ENCODE peak calls at places on chromosome X, in seven cellular contexts. K, S, N, L, G, J and D are unnamed samples.

GRCh38 chrX:101999644-102000539 is 68.1 kb upstream of the ZMAT1 start:
- DNase-seq in K (no peak), S (no peak), N (no peak), L (no peak), G (no peak), J (peak; percentile 51), D (no peak)

GRCh38 chrX:102651968-102652744 is 873 bp downstream of the GPRASP1 start:
- DNase-seq in K (peak; percentile 46), S (no peak), N (peak; percentile 52), L (no peak), G (peak; percentile 51), J (peak; percentile 73), D (no peak)

GRCh38 chrX:101025126-101025525 is 26.8 kb downstream of the TRMT2B start:
- DNase-seq in K (no peak), S (no peak), N (no peak), L (no peak), G (no peak), J (no peak), D (no peak)

GRCh38 chrX:21374994-21375794 is 976 bp downstream of the CNKSR2 start:
- DNase-seq in K (no peak), S (no peak), N (peak; percentile 28), L (no peak), G (no peak), J (peak; percentile 70), D (no peak)

GRCh38 chrX:5278908-5279307 is 949.8 kb downstream of the NLGN4X start:
- DNase-seq in K (no peak), S (no peak), N (no peak), L (no peak), G (no peak), J (no peak), D (no peak)

GRCh38 chrX:153554519-153555167 is 37.2 kb downstream of the ATP2B3 start:
- DNase-seq in K (peak; percentile 69), S (peak; percentile 64), N (peak; percentile 85), L (peak; percentile 24), G (peak; percentile 79), J (peak; percentile 87), D (peak; percentile 13)

GRCh38 chrX:136170109-136170800 is 22.9 kb downstream of the FHL1 start:
- DNase-seq in K (no peak), S (peak; percentile 24), N (no peak), L (no peak), G (peak; percentile 64), J (no peak), D (no peak)

GRCh38 chrX:13742397-13743176 is 8.0 kb downstream of the OFD1 start:
- DNase-seq in K (peak; percentile 20), S (no peak), N (no peak), L (no peak), G (no peak), J (no peak), D (no peak)

GRCh38 chrX:136731207-136731782 is 49.4 kb downstream of the ARHGEF6 start:
- DNase-seq in K (no peak), S (no peak), N (no peak), L (no peak), G (no peak), J (no peak), D (no peak)

GRCh38 chrX:2442694-2443093 is 58.1 kb downstream of the DHRSX start:
- DNase-seq in K (no peak), S (no peak), N (no peak), L (no peak), G (no peak), J (no peak), D (no peak)

GRCh38 chrX:2445662-2446623 is 54.8 kb downstream of the DHRSX start:
- DNase-seq in K (no peak), S (no peak), N (no peak), L (peak; percentile 97), G (no peak), J (no peak), D (no peak)

GRCh38 chrX:2439613-2440012 is 61.2 kb downstream of the DHRSX start:
- DNase-seq in K (no peak), S (no peak), N (no peak), L (no peak), G (no peak), J (no peak), D (no peak)

GRCh38 chrX:2446815-2447214 is 54.0 kb downstream of the DHRSX start:
- DNase-seq in K (no peak), S (no peak), N (no peak), L (no peak), G (no peak), J (no peak), D (no peak)

DNA sequence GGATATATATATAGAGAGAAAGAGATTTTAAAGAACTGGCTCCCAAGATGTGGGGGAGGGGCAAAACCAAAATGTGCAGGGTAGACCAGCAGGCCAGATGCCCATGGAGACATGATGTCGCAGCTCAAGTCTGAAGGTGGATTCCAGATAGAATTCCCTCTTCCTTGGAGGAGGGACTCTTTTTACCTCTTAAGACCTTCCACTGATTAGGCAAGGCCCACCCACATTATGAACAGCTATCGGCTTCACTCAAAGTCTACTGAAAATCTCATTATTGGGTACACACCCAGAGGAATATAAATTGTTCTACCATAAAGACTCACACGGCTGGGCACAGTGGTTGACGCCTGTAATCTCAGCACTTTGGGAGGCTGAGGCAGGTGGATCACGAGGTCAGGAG is 59.3 kb downstream of the DHRSX start:
- DNase-seq in K (no peak), S (no peak), N (no peak), L (no peak), G (no peak), J (no peak), D (no peak)
- H3K9me3 ChIP-seq in K (no peaks in the 10 kb centered on the region), S (no peaks in the 10 kb centered on the region), N (no peaks in the 10 kb centered on the region), L (no peaks in the 10 kb centered on the region), G (no peaks in the 10 kb centered on the region), J (no peaks in the 10 kb centered on the region), D (peaks cover 10% of the 10 kb centered on the region)

DNA sequence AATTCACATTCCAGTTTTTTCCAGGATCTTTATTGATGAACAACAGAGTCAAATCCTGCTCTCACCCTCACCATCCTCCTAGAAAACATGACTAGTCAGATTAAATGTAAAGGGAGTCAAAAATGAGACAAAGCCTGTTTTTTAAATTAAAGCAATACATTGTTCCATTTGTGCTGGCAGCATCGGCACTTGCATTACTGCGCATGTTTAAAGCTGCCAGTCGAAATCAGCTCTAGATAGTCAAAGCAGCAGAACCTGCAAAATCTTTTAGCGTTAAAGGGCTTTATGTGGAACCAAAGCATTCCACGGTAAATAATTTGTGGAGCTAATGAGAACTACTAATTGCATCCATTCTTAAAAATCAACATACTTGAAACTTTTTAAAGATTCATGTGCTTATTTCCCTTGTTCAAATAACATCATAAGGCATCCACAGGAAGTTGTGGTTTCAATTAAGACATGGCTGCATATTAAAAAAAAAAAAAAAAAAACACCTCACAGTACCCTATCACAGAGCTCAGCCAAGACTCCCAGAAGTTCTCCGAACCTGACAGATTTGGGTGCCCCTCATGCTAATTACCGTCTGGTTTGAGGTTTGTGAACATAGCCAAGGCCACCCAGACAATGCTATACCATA is 82.2 kb downstream of the SH3KBP1 start:
- DNase-seq in K (no peak), S (no peak), N (no peak), L (no peak), G (no peak), J (no peak), D (no peak)
- H3K4me3 ChIP-seq in K (no peak overlapping the region), S (no peak overlapping the region), N (peak overlapping the region; percentile 4), L (no peak overlapping the region), G (no peak overlapping the region), J (no peak overlapping the region), D (no peak overlapping the region)

GRCh38 chrX:8274166-8274565 is 103.1 kb upstream of the VCX2 start:
- DNase-seq in K (no peak), S (no peak), N (no peak), L (no peak), G (no peak), J (no peak), D (no peak)
- H3K27ac ChIP-seq in K (no peak overlapping the region), S (no peak overlapping the region), N (no peak overlapping the region), L (no peak overlapping the region), G (no peak overlapping the region), J (no peak overlapping the region), D (no peak overlapping the region)

GRCh38 chrX:30799327-30799726 is 89.7 kb downstream of the TAB3 start:
- DNase-seq in K (no peak), S (no peak), N (no peak), L (no peak), G (no peak), J (no peak), D (no peak)
- H3K9me3 ChIP-seq in K (no peaks in the 10 kb centered on the region), S (no peaks in the 10 kb centered on the region), N (no peaks in the 10 kb centered on the region), L (no peaks in the 10 kb centered on the region), G (no peaks in the 10 kb centered on the region), J (peaks cover 50% of the 10 kb centered on the region), D (no peaks in the 10 kb centered on the region)

GRCh38 chrX:66039916-66040315 is at the start of gene VSIG4:
- DNase-seq in K (peak; percentile 40), S (peak; percentile 22), N (no peak), L (no peak), G (peak; percentile 28), J (no peak), D (no peak)
- H3K4me3 ChIP-seq in K (no peak within 1 kb of the TSS), S (peak within 1 kb of the TSS; percentile 30), N (no peak within 1 kb of the TSS), L (no peak within 1 kb of the TSS), G (no peak within 1 kb of the TSS), J (no peak within 1 kb of the TSS), D (no peak within 1 kb of the TSS)

GRCh38 chrX:10190367-10190766 is 33.6 kb downstream of the CLCN4 start:
- DNase-seq in K (peak; percentile 63), S (no peak), N (peak; percentile 59), L (peak; percentile 41), G (no peak), J (no peak), D (peak; percentile 55)
- H3K27ac ChIP-seq in K (no peak overlapping the region), S (no peak overlapping the region), N (no peak overlapping the region), L (no peak overlapping the region), G (no peak overlapping the region), J (no peak overlapping the region), D (no peak overlapping the region)

GRCh38 chrX:68794486-68794885 is 34.3 kb upstream of the EFNB1 start:
- DNase-seq in K (no peak), S (no peak), N (no peak), L (no peak), G (no peak), J (no peak), D (no peak)

GRCh38 chrX:68789966-68790365 is 38.9 kb upstream of the EFNB1 start:
- DNase-seq in K (no peak), S (no peak), N (no peak), L (no peak), G (no peak), J (no peak), D (no peak)

GRCh38 chrX:68792083-68792482 is 36.7 kb upstream of the EFNB1 start:
- DNase-seq in K (no peak), S (no peak), N (no peak), L (no peak), G (no peak), J (no peak), D (no peak)

DNA sequence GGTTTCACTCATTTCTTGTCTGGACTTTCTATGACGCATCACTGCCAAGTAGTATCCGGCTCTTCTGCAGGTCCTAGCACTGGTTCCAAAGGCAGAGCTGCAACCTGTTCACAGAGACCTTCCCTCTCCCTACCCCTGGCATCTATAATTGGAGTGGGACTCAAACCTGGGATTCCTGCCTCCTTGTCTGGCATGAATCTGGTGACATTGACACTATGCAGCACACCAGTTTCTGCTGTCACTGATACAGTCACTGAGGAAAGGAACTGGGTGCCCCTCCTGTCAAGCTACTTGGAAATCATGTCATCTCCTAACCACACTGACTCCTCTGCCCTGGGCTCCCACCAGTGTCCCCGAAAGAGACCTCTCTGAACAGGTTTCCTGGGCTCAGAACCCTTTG is 33.1 kb upstream of the EFNB1 start:
- DNase-seq in K (no peak), S (no peak), N (no peak), L (no peak), G (no peak), J (no peak), D (no peak)
- H3K9me3 ChIP-seq in K (no peaks in the 10 kb centered on the region), S (no peaks in the 10 kb centered on the region), N (no peaks in the 10 kb centered on the region), L (no peaks in the 10 kb centered on the region), G (no peaks in the 10 kb centered on the region), J (no peaks in the 10 kb centered on the region), D (no peaks in the 10 kb centered on the region)

GRCh38 chrX:44693255-44693654 is 150.6 kb upstream of the DUSP21 start:
- DNase-seq in K (no peak), S (no peak), N (no peak), L (no peak), G (no peak), J (no peak), D (no peak)
- H3K4me3 ChIP-seq in K (no peak overlapping the region), S (no peak overlapping the region), N (no peak overlapping the region), L (no peak overlapping the region), G (no peak overlapping the region), J (no peak overlapping the region), D (no peak overlapping the region)